ENCODE peak calls at places on chromosomes 1 and 21, in eight cellular contexts. D, Z, K, T, P, E, Q and L are unnamed samples.

GRCh38 chr1:44822131-44822701 is 13.9 kb downstream of the BTBD19 start:
- DNase-seq in T (no peak), E (no peak), D (no peak), P (no peak), Z (no peak), Q (no peak), K (no peak), L (no peak)

GRCh38 chr1:97634758-97635157 is 286.1 kb downstream of the DPYD start:
- DNase-seq in P (no peak), Q (no peak), D (no peak), E (no peak), K (no peak), T (peak; percentile 11), Z (no peak), L (no peak)

GRCh38 chr1:151976868-151977267 is 16.8 kb downstream of the S100A10 start:
- DNase-seq in Z (no peak), Q (no peak), T (no peak), E (no peak), P (no peak), D (no peak), K (no peak), L (peak; percentile 74)

GRCh38 chr1:79161077-79161476 is 154.5 kb upstream of the ADGRL4 start:
- DNase-seq in K (no peak), Q (no peak), T (no peak), P (no peak), E (no peak), Z (no peak), D (peak; percentile 42), L (peak; percentile 29)

GRCh38 chr21:42472521-42472920 is 23.5 kb downstream of the RSPH1 start:
- DNase-seq in T (no peak), D (no peak), E (no peak), Z (no peak), Q (no peak), K (no peak), P (no peak), L (no peak)

GRCh38 chr1:204075116-204075636 is 2.3 kb downstream of the SOX13 start:
- DNase-seq in K (no peak), Z (no peak), D (no peak), Q (no peak), E (no peak), T (no peak), P (no peak), L (no peak)

GRCh38 chr21:32929633-32930038 is 96.1 kb upstream of the OLIG2 start:
- DNase-seq in D (no peak), T (no peak), E (no peak), P (no peak), K (no peak), Q (no peak), Z (no peak), L (no peak)

GRCh38 chr21:38377165-38378093 is 120.6 kb downstream of the KCNJ15 start:
- DNase-seq in E (no peak), Q (no peak), P (no peak), K (no peak), D (no peak), T (no peak), Z (no peak), L (no peak)

GRCh38 chr1:162035241-162035640 is 11.6 kb upstream of the OLFML2B start:
- DNase-seq in K (peak; percentile 50), E (no peak), D (no peak), Z (no peak), P (no peak), Q (peak; percentile 9), T (peak; percentile 40), L (no peak)